ENCODE peak calls at places on chromosomes 3 and 15, in nine cellular contexts. One of them, this sample, is unnamed.

GRCh38 chr3:192727032-192727847 is at the start of gene FGF12:
- DNase-seq in MCF 10A: peak
- DNase-seq in heart right ventricle: peak
- DNase-seq in activated CD8-positive, alpha-beta memory T cell treated with anti-CD3 and anti-CD28 coated beads, Interleukin-2, amount 50 U/mL, for 4 hours: no peak
- DNase-seq in T-helper 17 cell: no peak
- DNase-seq in heart left ventricle: peak
- DNase-seq in A549: peak
- DNase-seq in GM20000: peak
- DNase-seq in activated B cell treated with CpG ODN at 0.5 μM for 24 hours: no peak
- DNase-seq in this sample: peak

GRCh38 chr3:152198655-152199054 is 70.1 kb upstream of the MBNL1 start:
- DNase-seq in MCF 10A: no peak
- DNase-seq in heart right ventricle: no peak
- DNase-seq in activated CD8-positive, alpha-beta memory T cell treated with anti-CD3 and anti-CD28 coated beads, Interleukin-2, amount 50 U/mL, for 4 hours: no peak
- DNase-seq in T-helper 17 cell: no peak
- DNase-seq in heart left ventricle: no peak
- DNase-seq in A549: no peak
- DNase-seq in GM20000: no peak
- DNase-seq in activated B cell treated with CpG ODN at 0.5 μM for 24 hours: no peak
- DNase-seq in this sample: no peak

GRCh38 chr15:89656116-89656815 is 999 bp upstream of the KIF7 start:
- DNase-seq in MCF 10A: no peak
- DNase-seq in heart right ventricle: no peak
- DNase-seq in activated CD8-positive, alpha-beta memory T cell treated with anti-CD3 and anti-CD28 coated beads, Interleukin-2, amount 50 U/mL, for 4 hours: no peak
- DNase-seq in T-helper 17 cell: no peak
- DNase-seq in heart left ventricle: no peak
- DNase-seq in A549: no peak
- DNase-seq in GM20000: no peak
- DNase-seq in activated B cell treated with CpG ODN at 0.5 μM for 24 hours: no peak
- DNase-seq in this sample: no peak

GRCh38 chr15:101675015-101675414 is 22.8 kb upstream of the TM2D3 start:
- DNase-seq in MCF 10A: peak
- DNase-seq in heart right ventricle: no peak
- DNase-seq in activated CD8-positive, alpha-beta memory T cell treated with anti-CD3 and anti-CD28 coated beads, Interleukin-2, amount 50 U/mL, for 4 hours: no peak
- DNase-seq in T-helper 17 cell: no peak
- DNase-seq in heart left ventricle: no peak
- DNase-seq in A549: no peak
- DNase-seq in GM20000: no peak
- DNase-seq in activated B cell treated with CpG ODN at 0.5 μM for 24 hours: no peak
- DNase-seq in this sample: no peak

GRCh38 chr15:65377976-65378366 is at the start of gene IGDCC3:
- DNase-seq in MCF 10A: no peak
- DNase-seq in heart right ventricle: no peak
- DNase-seq in activated CD8-positive, alpha-beta memory T cell treated with anti-CD3 and anti-CD28 coated beads, Interleukin-2, amount 50 U/mL, for 4 hours: no peak
- DNase-seq in T-helper 17 cell: no peak
- DNase-seq in heart left ventricle: no peak
- DNase-seq in A549: no peak
- DNase-seq in GM20000: no peak
- DNase-seq in activated B cell treated with CpG ODN at 0.5 μM for 24 hours: no peak
- DNase-seq in this sample: no peak

GRCh38 chr3:134342269-134342668 is 32.0 kb downstream of the AMOTL2 start:
- DNase-seq in MCF 10A: no peak
- DNase-seq in heart right ventricle: no peak
- DNase-seq in activated CD8-positive, alpha-beta memory T cell treated with anti-CD3 and anti-CD28 coated beads, Interleukin-2, amount 50 U/mL, for 4 hours: no peak
- DNase-seq in T-helper 17 cell: no peak
- DNase-seq in heart left ventricle: no peak
- DNase-seq in A549: no peak
- DNase-seq in GM20000: no peak
- DNase-seq in activated B cell treated with CpG ODN at 0.5 μM for 24 hours: no peak
- DNase-seq in this sample: no peak

GRCh38 chr15:79090487-79091203 is at the start of gene RASGRF1:
- DNase-seq in MCF 10A: no peak
- DNase-seq in heart right ventricle: no peak
- DNase-seq in activated CD8-positive, alpha-beta memory T cell treated with anti-CD3 and anti-CD28 coated beads, Interleukin-2, amount 50 U/mL, for 4 hours: no peak
- DNase-seq in T-helper 17 cell: no peak
- DNase-seq in heart left ventricle: no peak
- DNase-seq in A549: no peak
- DNase-seq in GM20000: peak
- DNase-seq in activated B cell treated with CpG ODN at 0.5 μM for 24 hours: no peak
- DNase-seq in this sample: peak

GRCh38 chr3:58249358-58250092 is 11.9 kb downstream of the ABHD6 start:
- DNase-seq in MCF 10A: no peak
- DNase-seq in heart right ventricle: no peak
- DNase-seq in activated CD8-positive, alpha-beta memory T cell treated with anti-CD3 and anti-CD28 coated beads, Interleukin-2, amount 50 U/mL, for 4 hours: no peak
- DNase-seq in T-helper 17 cell: no peak
- DNase-seq in heart left ventricle: no peak
- DNase-seq in A549: no peak
- DNase-seq in GM20000: no peak
- DNase-seq in activated B cell treated with CpG ODN at 0.5 μM for 24 hours: no peak
- DNase-seq in this sample: no peak

GRCh38 chr3:14237431-14237830 is 58.8 kb downstream of the LSM3 start:
- DNase-seq in MCF 10A: no peak
- DNase-seq in heart right ventricle: peak
- DNase-seq in activated CD8-positive, alpha-beta memory T cell treated with anti-CD3 and anti-CD28 coated beads, Interleukin-2, amount 50 U/mL, for 4 hours: no peak
- DNase-seq in T-helper 17 cell: no peak
- DNase-seq in heart left ventricle: peak
- DNase-seq in A549: no peak
- DNase-seq in GM20000: no peak
- DNase-seq in activated B cell treated with CpG ODN at 0.5 μM for 24 hours: no peak
- DNase-seq in this sample: no peak

GRCh38 chr3:180433172-180433571 is 168.8 kb upstream of the TTC14 start:
- DNase-seq in MCF 10A: peak
- DNase-seq in heart right ventricle: no peak
- DNase-seq in activated CD8-positive, alpha-beta memory T cell treated with anti-CD3 and anti-CD28 coated beads, Interleukin-2, amount 50 U/mL, for 4 hours: no peak
- DNase-seq in T-helper 17 cell: no peak
- DNase-seq in heart left ventricle: no peak
- DNase-seq in A549: no peak
- DNase-seq in GM20000: no peak
- DNase-seq in activated B cell treated with CpG ODN at 0.5 μM for 24 hours: no peak
- DNase-seq in this sample: no peak

GRCh38 chr3:27767000-27767399 is 44.9 kb upstream of the EOMES start:
- DNase-seq in MCF 10A: no peak
- DNase-seq in heart right ventricle: no peak
- DNase-seq in activated CD8-positive, alpha-beta memory T cell treated with anti-CD3 and anti-CD28 coated beads, Interleukin-2, amount 50 U/mL, for 4 hours: no peak
- DNase-seq in T-helper 17 cell: no peak
- DNase-seq in heart left ventricle: no peak
- DNase-seq in A549: no peak
- DNase-seq in GM20000: no peak
- DNase-seq in activated B cell treated with CpG ODN at 0.5 μM for 24 hours: no peak
- DNase-seq in this sample: no peak

GRCh38 chr3:170290194-170290593 is 67.3 kb upstream of the SKIL start:
- DNase-seq in MCF 10A: no peak
- DNase-seq in heart right ventricle: no peak
- DNase-seq in activated CD8-positive, alpha-beta memory T cell treated with anti-CD3 and anti-CD28 coated beads, Interleukin-2, amount 50 U/mL, for 4 hours: no peak
- DNase-seq in T-helper 17 cell: no peak
- DNase-seq in heart left ventricle: no peak
- DNase-seq in A549: no peak
- DNase-seq in GM20000: no peak
- DNase-seq in activated B cell treated with CpG ODN at 0.5 μM for 24 hours: no peak
- DNase-seq in this sample: no peak

GRCh38 chr3:149384911-149385321 is 7.5 kb upstream of the TM4SF1 start:
- DNase-seq in MCF 10A: peak
- DNase-seq in heart right ventricle: no peak
- DNase-seq in activated CD8-positive, alpha-beta memory T cell treated with anti-CD3 and anti-CD28 coated beads, Interleukin-2, amount 50 U/mL, for 4 hours: no peak
- DNase-seq in T-helper 17 cell: no peak
- DNase-seq in heart left ventricle: no peak
- DNase-seq in A549: no peak
- DNase-seq in GM20000: no peak
- DNase-seq in activated B cell treated with CpG ODN at 0.5 μM for 24 hours: no peak
- DNase-seq in this sample: no peak

GRCh38 chr3:94401466-94401865 is 338.6 kb downstream of the NSUN3 start:
- DNase-seq in MCF 10A: no peak
- DNase-seq in heart right ventricle: no peak
- DNase-seq in activated CD8-positive, alpha-beta memory T cell treated with anti-CD3 and anti-CD28 coated beads, Interleukin-2, amount 50 U/mL, for 4 hours: no peak
- DNase-seq in T-helper 17 cell: no peak
- DNase-seq in heart left ventricle: no peak
- DNase-seq in A549: no peak
- DNase-seq in GM20000: no peak
- DNase-seq in activated B cell treated with CpG ODN at 0.5 μM for 24 hours: no peak
- DNase-seq in this sample: no peak

GRCh38 chr3:2360815-2361214 is 262.1 kb downstream of the CNTN4 start:
- DNase-seq in MCF 10A: peak
- DNase-seq in heart right ventricle: no peak
- DNase-seq in activated CD8-positive, alpha-beta memory T cell treated with anti-CD3 and anti-CD28 coated beads, Interleukin-2, amount 50 U/mL, for 4 hours: no peak
- DNase-seq in T-helper 17 cell: no peak
- DNase-seq in heart left ventricle: no peak
- DNase-seq in A549: no peak
- DNase-seq in GM20000: no peak
- DNase-seq in activated B cell treated with CpG ODN at 0.5 μM for 24 hours: no peak
- DNase-seq in this sample: no peak

This sample was measured in GM06990.